ENCODE peak calls at places on chromosomes 16 and 17, in four cellular contexts. E is erythroblast, F is HEK293T, L is NCI-H1105. S is an unnamed sample.

GRCh38 chr16:85461814-85462404 is 151.2 kb upstream of the GSE1 start:
- DNase-seq in F (peak; percentile 60), L (peak; percentile 55), E (peak; percentile 75), S (no peak)

GRCh38 chr16:58847902-58848661 is 114.0 kb upstream of the GOT2 start:
- DNase-seq in E (peak; percentile 42), F (no peak), L (no peak), S (no peak)

GRCh38 chr16:57801856-57802634 is at the start of gene KIFC3:
- DNase-seq in F (peak; percentile 70), L (peak; percentile 45), E (peak; percentile 22), S (peak; percentile 50)

GRCh38 chr17:61783556-61784304 is 79.6 kb downstream of the BRIP1 start:
- DNase-seq in L (no peak), F (no peak), E (no peak), S (no peak)

GRCh38 chr17:83152221-83152744 is 72.9 kb downstream of the METRNL start:
- DNase-seq in F (no peak), E (no peak), L (no peak), S (no peak)

GRCh38 chr16:84031556-84031955 is 11.0 kb downstream of the SLC38A8 start:
- DNase-seq in L (no peak), F (no peak), E (no peak), S (no peak)

GRCh38 chr17:29176500-29177351 is 3.5 kb downstream of the MYO18A start:
- DNase-seq in F (peak; percentile 48), E (peak; percentile 72), L (peak; percentile 57), S (no peak)

GRCh38 chr17:8163978-8164814 is 1.4 kb upstream of the VAMP2 start:
- DNase-seq in F (no peak), E (peak; percentile 75), L (no peak), S (no peak)

S was measured in pulmonary artery endothelial cell.